ENCODE peak calls at places on chromosome 3, in four cellular contexts. K is HepG2, C is GM12878, B is H1. R is an unnamed sample.

GRCh38 chr3:31710123-31710841 is 177.6 kb downstream of the STT3B start:
- DNase-seq in K (no peak), C (no peak), B (no peak), R (no peak)

GRCh38 chr3:143793971-143794370 is 54.3 kb downstream of the SLC9A9 start:
- DNase-seq in K (no peak), C (no peak), B (no peak), R (no peak)

GRCh38 chr3:50248387-50248786 is 12.4 kb downstream of the GNAI2 start:
- DNase-seq in K (no peak), C (no peak), B (no peak), R (no peak)

GRCh38 chr3:149621218-149622005 is 36.4 kb downstream of the WWTR1 start:
- DNase-seq in K (no peak), C (no peak), B (no peak), R (no peak)

GRCh38 chr3:56783644-56784451 is 17.9 kb downstream of the ARHGEF3 start:
- DNase-seq in K (peak; percentile 77), C (peak; percentile 93), B (no peak), R (no peak)

GRCh38 chr3:114518409-114518808 is 224.6 kb downstream of the TIGIT start:
- DNase-seq in K (no peak), C (no peak), B (no peak), R (no peak)

GRCh38 chr3:178623666-178624255 is 87.5 kb downstream of the KCNMB2 start:
- DNase-seq in K (no peak), C (no peak), B (no peak), R (no peak)

GRCh38 chr3:113436794-113437193 is 4.5 kb downstream of the CFAP44 start:
- DNase-seq in K (no peak), C (no peak), B (no peak), R (no peak)

GRCh38 chr3:197562398-197563251 is 6.9 kb upstream of the BDH1 start:
- DNase-seq in K (no peak), C (no peak), B (no peak), R (no peak)

GRCh38 chr3:120172070-120172469 is 77.8 kb upstream of the GSK3B start:
- DNase-seq in K (no peak), C (no peak), B (no peak), R (no peak)

GRCh38 chr3:197151562-197151961 is 121.9 kb upstream of the MELTF start:
- DNase-seq in K (peak; percentile 28), C (no peak), B (no peak), R (no peak)

GRCh38 chr3:12813967-12814366 is 17.5 kb downstream of the CAND2 start:
- DNase-seq in K (no peak), C (no peak), B (no peak), R (no peak)

GRCh38 chr3:87350367-87351199 is 74.2 kb upstream of the POU1F1 start:
- DNase-seq in K (peak; percentile 41), C (no peak), B (no peak), R (peak; percentile 20)

GRCh38 chr3:27105904-27106303 is 263.3 kb downstream of the NEK10 start:
- DNase-seq in K (no peak), C (no peak), B (peak; percentile 54), R (peak; percentile 35)

DNA sequence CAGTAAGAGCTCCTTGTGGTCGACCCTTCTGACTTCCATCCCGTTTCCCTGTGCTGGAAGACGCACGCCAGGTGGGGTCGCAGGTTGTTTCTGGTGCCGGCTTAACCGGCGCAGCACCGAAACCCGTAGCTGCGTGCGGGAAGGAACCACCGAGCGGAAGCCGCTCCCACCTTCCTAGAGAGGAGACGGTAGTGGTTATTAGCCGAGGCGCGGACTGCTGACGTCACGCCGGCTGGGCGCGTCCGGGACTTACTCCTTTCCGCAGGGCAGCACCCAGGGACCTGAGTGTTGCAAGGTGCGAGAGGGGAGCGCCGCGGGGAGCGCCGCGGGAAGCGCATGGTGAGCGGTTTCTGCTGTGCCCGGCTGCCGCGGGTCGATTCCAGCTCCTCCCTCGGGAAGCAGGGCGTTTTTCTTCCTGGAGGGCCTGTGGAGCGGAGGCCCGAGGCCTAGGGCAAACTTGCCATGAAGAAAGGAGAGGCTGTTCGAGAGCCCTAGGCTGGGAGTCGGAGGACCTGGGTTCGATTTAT is at the start of gene ZNF501:
- DNase-seq in K (peak; percentile 90), C (peak; percentile 42), B (peak; percentile 86), R (peak; percentile 81)
- H3K9me3 ChIP-seq in K (peaks cover 49% of the 10 kb centered on the region), C (peaks cover 33% of the 10 kb centered on the region), B (peaks cover 70% of the 10 kb centered on the region), R (peaks cover 80% of the 10 kb centered on the region)

DNA sequence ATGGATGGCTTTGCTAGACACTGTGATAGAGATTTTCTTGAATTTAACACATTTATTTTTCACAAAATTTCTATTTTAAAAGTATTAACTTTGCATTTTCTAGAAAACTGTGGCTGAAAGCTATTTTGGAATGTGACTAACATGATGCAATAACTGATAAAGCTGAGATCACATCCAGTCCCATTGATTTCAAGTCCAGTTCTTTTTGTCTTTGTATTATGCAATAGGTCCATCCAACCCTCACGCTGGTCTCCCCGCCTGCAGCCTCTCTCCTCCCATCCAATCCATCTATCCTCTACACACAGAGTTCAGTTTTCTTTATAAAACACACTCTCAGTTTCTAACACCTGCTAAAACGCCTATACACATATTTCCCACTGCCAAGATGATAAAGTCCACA is 178.8 kb downstream of the CNTN3 start:
- DNase-seq in K (no peak), C (no peak), B (no peak), R (no peak)
- TF ChIP-seq YY1 in K (no peak), C (no peak), B (no peak), R (no peak)

GRCh38 chr3:129596194-129597086 is 10.0 kb downstream of the PLXND1 start:
- DNase-seq in K (peak; percentile 91), C (no peak), B (no peak), R (no peak)
- TF ChIP-seq SUZ12 in K (no peak), C (no peak), B (no peak), R (no peak)

DNA sequence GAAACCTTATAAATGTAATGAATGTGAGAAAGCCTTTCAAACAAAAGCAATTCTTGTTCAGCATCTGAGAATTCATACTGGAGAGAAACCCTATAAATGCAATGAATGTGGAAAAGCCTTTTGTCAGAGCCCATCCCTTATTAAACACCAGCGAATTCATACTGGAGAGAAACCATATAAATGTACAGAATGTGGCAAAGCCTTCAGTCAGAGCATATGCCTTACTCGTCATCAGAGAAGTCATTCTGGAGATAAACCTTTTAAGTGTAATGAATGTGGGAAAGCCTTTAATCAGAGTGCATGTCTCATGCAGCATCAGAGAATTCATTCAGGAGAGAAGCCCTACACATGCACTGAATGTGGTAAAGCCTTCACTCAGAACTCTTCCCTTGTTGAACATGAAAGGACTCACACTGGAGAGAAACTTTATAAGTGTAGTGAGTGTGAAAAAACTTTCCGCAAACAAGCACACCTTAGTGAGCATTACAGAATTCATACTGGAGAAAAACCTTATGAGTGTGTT is 5.3 kb downstream of the ZNF501 start:
- DNase-seq in K (no peak), C (no peak), B (no peak), R (no peak)
- H3K9me3 ChIP-seq in K (peaks cover 86% of the 10 kb centered on the region), C (peaks cover 31% of the 10 kb centered on the region), B (peaks cover 66% of the 10 kb centered on the region), R (peaks cover 89% of the 10 kb centered on the region)

GRCh38 chr3:140576444-140576843 is 101.4 kb upstream of the TRIM42 start:
- DNase-seq in K (no peak), C (no peak), B (no peak), R (no peak)

GRCh38 chr3:140584549-140584948 is 93.3 kb upstream of the TRIM42 start:
- DNase-seq in K (no peak), C (no peak), B (no peak), R (no peak)

GRCh38 chr3:140580746-140581145 is 97.1 kb upstream of the TRIM42 start:
- DNase-seq in K (no peak), C (no peak), B (no peak), R (no peak)

GRCh38 chr3:140577911-140578310 is 100.0 kb upstream of the TRIM42 start:
- DNase-seq in K (no peak), C (no peak), B (no peak), R (no peak)

DNA sequence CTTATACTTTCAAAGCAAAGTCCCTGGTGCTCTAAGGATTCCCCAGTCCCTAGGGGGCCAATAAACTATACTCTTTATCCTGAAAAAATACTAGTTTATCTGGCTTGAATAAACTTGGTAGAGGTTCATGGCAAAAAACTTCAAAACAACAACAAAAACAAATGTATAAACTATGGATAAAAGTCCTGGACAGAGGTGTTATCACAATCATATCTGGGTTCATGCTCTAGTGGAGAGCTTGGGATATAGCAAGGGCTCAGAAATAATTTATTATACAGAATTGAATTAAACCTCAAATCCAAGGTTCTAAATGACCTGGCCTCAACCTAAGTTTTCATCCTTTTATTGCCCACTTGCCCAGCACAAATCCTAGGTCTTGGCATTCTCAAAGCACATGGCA is 98.6 kb upstream of the TRIM42 start:
- DNase-seq in K (no peak), C (no peak), B (no peak), R (no peak)
- TF ChIP-seq YY1 in K (no peak), C (no peak), B (no peak), R (no peak)

GRCh38 chr3:190345878-190346277 is 23.6 kb upstream of the CLDN1 start:
- DNase-seq in K (no peak), C (no peak), B (no peak), R (no peak)

GRCh38 chr3:190340071-190340470 is 17.8 kb upstream of the CLDN1 start:
- DNase-seq in K (no peak), C (no peak), B (no peak), R (no peak)

GRCh38 chr3:190346541-190346940 is 24.3 kb upstream of the CLDN1 start:
- DNase-seq in K (no peak), C (no peak), B (no peak), R (no peak)

DNA sequence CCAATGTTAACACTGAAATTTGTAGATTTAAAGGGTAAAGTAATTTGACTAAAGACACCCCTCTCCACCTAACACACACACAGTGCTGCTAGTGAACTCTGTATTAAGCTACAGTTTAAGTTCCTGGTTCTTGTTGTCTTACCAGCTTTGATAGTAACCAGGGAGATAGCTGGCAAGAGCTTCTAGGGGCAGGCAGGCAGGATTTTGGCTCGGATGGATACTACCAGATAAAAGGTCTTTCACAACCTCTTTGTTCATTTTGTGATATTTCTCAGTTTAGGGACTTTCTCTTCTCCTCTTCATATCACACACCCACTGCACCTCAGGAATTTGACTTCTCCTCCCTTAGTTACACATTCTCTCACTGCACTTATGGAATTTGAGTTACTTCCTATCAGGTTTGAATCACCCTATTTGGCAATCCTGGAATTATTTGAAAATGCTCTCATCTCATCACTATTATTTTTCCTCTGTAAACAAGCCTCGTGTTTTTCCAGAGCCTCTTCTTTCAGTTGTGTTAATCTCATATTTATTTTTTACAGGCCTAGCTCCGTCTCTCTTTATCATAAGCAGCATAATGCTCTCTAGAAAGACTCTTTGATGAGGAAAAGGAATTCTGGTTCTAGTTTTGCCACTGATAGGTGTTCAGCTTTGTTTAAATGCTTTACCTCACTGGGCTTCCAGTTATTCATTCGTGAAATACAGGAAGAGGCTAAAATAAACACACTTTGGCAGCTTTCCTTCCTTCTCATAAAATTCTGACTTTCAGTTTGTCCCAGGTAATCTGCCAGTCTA is 23.0 kb upstream of the CLDN1 start:
- DNase-seq in K (peak; percentile 98), C (no peak), B (no peak), R (no peak)
- TF ChIP-seq SUZ12 in K (no peak), C (no peak), B (no peak), R (no peak)

DNA sequence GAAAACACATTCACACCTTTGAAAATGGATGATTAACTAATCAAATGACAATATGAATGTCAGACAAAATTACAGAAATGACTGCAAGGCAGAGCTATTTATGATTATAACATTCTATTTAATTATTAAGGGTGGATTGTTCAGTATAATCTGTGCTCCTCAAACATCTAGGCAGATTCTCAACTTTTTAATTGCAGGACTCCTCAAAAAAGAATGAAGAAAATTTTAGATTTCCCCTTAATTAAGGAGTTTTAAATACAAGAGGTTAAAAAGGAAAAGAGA is 22.6 kb upstream of the CMC1 start:
- DNase-seq in K (no peak), C (no peak), B (no peak), R (no peak)
- H3K9me3 ChIP-seq in K (peaks cover 12% of the 10 kb centered on the region), C (peaks cover 2% of the 10 kb centered on the region), B (peaks cover 9% of the 10 kb centered on the region), R (peaks cover 16% of the 10 kb centered on the region)